ENCODE peak calls at places on chromosomes 11 and 22, in seven cellular contexts. U is testis, T is A549, V is left ventricle myocardium inferior, Q is cardiac muscle cell, C is GM23338, G is lung. F is an unnamed sample.

GRCh38 chr11:124581817-124582216 is 12.0 kb downstream of the OR8A1 start:
- DNase-seq in G (no peak), V (no peak), Q (peak; percentile 16), T (no peak), U (no peak), C (no peak), F (no peak)

GRCh38 chr22:46971776-46972150 is 209.3 kb downstream of the TBC1D22A start:
- DNase-seq in U (no peak), G (no peak), Q (no peak), V (no peak), C (no peak), T (no peak), F (no peak)

GRCh38 chr11:16013649-16014275 is 342.6 kb downstream of the SOX6 start:
- DNase-seq in U (no peak), T (no peak), V (no peak), G (no peak), Q (no peak), C (no peak), F (no peak)

GRCh38 chr11:120186799-120187591 is 23.8 kb upstream of the OAF start:
- DNase-seq in T (no peak), U (no peak), Q (peak; percentile 37), C (no peak), V (no peak), G (no peak), F (no peak)

GRCh38 chr11:71302534-71302909 is 50.1 kb upstream of the SHANK2 start:
- DNase-seq in V (no peak), C (no peak), T (no peak), Q (peak; percentile 11), U (no peak), G (no peak), F (no peak)

GRCh38 chr22:36977401-36977861 is 41.8 kb downstream of the TST start:
- DNase-seq in V (peak; percentile 48), T (peak; percentile 72), Q (peak; percentile 45), U (peak; percentile 81), G (peak; percentile 47), C (peak; percentile 94), F (peak; percentile 84)

GRCh38 chr11:95373241-95373640 is 142.2 kb upstream of the SESN3 start:
- DNase-seq in G (no peak), V (no peak), T (no peak), U (no peak), C (no peak), Q (no peak), F (no peak)

GRCh38 chr11:61834278-61835004 is 6.3 kb downstream of the FADS2 start:
- DNase-seq in C (peak; percentile 80), V (peak; percentile 51), G (no peak), Q (peak; percentile 92), T (no peak), U (peak; percentile 66), F (no peak)

GRCh38 chr11:16252373-16252772 is 104.0 kb downstream of the SOX6 start:
- DNase-seq in T (peak; percentile 4), C (peak; percentile 74), V (no peak), G (no peak), Q (peak; percentile 6), U (no peak), F (no peak)

GRCh38 chr11:124799384-124800225 is 601 bp downstream of the MSANTD2 start:
- DNase-seq in G (peak; percentile 39), Q (peak; percentile 19), U (peak; percentile 52), V (peak; percentile 22), C (peak; percentile 65), T (peak; percentile 13), F (peak; percentile 40)

DNA sequence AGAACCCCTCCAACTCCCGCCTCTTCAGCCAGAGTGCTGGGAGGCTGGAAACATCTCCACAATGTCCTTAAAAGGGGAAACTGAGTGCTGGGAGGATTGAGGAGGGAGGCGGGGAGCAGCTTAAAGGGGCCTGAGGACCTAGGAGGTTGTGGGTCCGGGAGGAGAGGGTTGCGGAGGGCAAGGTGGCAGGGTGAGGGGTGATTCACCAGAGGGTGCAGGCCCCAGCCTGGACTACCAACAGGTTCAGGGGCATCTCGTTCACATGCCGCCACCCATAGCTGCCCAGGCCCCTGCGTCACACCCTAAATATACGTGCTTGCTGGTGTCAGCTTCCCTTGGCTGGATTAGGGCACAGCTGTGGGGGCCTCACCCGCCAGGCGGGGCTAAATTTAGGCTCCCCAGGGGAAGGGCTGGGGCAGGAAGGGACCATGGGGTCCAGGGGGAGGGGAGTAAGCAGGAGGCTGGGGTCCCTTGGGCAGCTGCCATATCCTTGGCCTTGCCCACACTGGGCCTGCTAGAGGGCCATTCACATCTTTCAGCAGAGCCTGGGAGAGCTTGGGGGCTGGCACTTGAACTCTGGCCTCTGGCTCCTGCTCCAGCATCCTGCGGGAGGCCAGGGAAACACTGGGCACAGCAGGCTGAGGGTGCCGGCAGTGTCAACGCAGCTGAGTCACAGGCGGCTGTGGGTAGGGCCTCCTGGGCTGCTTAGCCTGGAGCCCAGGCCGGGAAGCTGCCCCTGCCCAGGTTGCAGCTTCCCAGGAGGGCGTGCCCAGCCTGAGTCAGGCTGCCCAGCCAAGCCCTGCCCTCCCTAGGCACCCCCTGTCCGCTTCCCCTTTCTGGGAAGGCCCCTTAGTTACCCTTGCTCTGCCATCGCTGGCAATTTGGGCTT is 1.3 kb downstream of the EHBP1L1 start:
- DNase-seq in V (peak; percentile 55), T (peak; percentile 81), U (no peak), G (no peak), Q (peak; percentile 51), C (no peak), F (no peak)
- H3K4me3 ChIP-seq in V (peak overlapping the region; percentile 86), T (peak overlapping the region; percentile 82), U (peak overlapping the region; percentile 71), G (peak overlapping the region; percentile 65), Q (no peak overlapping the region), C (no peak overlapping the region), F (no peak overlapping the region)

GRCh38 chr11:2097998-2098690 is 41.0 kb downstream of the IGF2 start:
- DNase-seq in U (no peak), C (no peak), G (no peak), T (no peak), V (no peak), Q (no peak), F (no peak)

GRCh38 chr11:2096001-2096918 is 42.9 kb downstream of the IGF2 start:
- DNase-seq in T (no peak), Q (peak; percentile 38), C (no peak), U (no peak), V (no peak), G (no peak), F (no peak)

GRCh38 chr11:2098691-2099522 is 40.3 kb downstream of the IGF2 start:
- DNase-seq in Q (no peak), U (no peak), T (no peak), C (no peak), G (no peak), V (no peak), F (no peak)

GRCh38 chr11:2096919-2097301 is 42.3 kb downstream of the IGF2 start:
- DNase-seq in V (no peak), U (peak; percentile 38), Q (no peak), T (no peak), G (no peak), C (peak; percentile 21), F (no peak)

DNA sequence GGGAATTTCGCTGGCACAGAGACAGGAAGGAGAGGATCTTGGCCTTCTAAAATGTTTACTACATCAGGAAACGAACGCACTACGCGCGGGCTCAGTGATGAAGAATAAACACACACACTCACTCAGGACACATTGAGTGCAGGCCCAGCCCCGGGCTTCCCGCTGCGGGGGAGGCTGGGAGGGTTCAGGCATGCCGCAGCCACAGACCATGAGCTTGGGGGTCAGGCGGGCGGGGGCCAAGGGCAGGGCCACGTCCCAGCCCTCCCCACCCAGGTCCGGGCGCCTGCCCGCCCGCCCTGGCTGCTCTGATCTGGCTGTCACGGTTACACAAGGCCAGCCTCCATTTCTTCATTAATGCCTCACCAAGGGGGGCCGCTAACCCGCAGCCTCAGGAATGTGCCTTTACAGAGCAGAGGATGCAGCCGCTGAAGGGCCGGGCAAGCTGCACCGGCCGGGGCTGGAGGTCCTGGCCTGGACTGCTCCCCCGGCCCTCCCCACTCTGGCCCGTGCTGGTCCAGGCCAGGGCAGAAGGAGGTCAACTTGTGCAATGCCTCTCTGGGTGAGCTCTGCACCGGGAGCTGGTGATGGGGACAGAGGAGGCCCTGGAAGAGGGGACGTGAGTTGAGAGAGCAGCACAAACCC is 41.7 kb downstream of the IGF2 start:
- DNase-seq in T (no peak), Q (peak; percentile 94), U (peak; percentile 81), V (peak; percentile 65), G (peak; percentile 44), C (peak; percentile 86), F (no peak)
- TF ChIP-seq CTCF in T (no peak), Q (no peak), U (no peak), V (no peak), G (no peak), C (no peak), F (no peak)

DNA sequence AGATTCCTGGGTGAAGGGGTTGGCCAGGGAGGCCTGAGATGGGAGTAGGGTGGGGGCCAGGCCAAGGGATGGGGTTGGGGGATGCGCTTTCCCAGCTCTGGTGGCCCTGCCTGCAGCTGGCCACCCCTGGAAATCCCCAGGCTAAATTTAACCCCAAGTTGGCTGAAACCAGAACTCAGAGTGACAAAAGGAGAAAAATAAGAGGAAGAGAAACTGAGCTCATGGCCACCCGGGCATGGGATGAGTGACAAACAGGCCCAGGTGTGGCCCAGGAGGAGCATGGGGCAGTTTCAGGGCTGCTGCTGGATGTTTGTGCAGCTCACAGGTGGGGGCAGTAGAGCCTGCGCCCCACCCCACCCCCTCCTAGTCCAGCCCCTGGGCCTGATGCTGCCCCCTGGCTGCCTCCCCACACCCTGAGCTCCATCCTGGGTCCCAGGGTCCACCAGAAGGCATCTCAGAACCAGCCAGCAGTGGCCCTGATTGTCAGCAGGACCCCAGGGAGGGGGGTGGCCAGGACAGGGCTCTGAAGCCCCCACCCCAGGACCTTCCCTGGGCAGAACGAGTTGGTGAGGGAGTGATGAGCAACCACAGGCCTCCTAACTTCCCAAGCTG is 48.0 kb downstream of the IGLL5 start:
- DNase-seq in G (no peak), U (no peak), C (peak; percentile 24), V (no peak), T (no peak), Q (no peak), F (no peak)
- H3K4me1 ChIP-seq in G (no peaks in the 10 kb centered on the region), U (no peaks in the 10 kb centered on the region), C (no peaks in the 10 kb centered on the region), V (no peaks in the 10 kb centered on the region), T (peaks cover 6% of the 10 kb centered on the region), Q (no peaks in the 10 kb centered on the region), F (no peaks in the 10 kb centered on the region)

GRCh38 chr22:19402642-19403191 is 28.8 kb downstream of the HIRA start:
- DNase-seq in G (no peak), Q (no peak), C (no peak), T (no peak), V (no peak), U (no peak), F (no peak)

GRCh38 chr22:19405133-19405532 is 26.4 kb downstream of the HIRA start:
- DNase-seq in U (no peak), V (no peak), G (no peak), C (no peak), T (no peak), Q (no peak), F (no peak)

GRCh38 chr22:19405652-19406051 is 25.9 kb downstream of the HIRA start:
- DNase-seq in U (no peak), G (no peak), C (no peak), V (no peak), T (no peak), Q (no peak), F (no peak)

GRCh38 chr22:19406281-19406811 is 25.2 kb downstream of the HIRA start:
- DNase-seq in C (no peak), T (no peak), G (no peak), Q (no peak), U (no peak), V (no peak), F (no peak)

DNA sequence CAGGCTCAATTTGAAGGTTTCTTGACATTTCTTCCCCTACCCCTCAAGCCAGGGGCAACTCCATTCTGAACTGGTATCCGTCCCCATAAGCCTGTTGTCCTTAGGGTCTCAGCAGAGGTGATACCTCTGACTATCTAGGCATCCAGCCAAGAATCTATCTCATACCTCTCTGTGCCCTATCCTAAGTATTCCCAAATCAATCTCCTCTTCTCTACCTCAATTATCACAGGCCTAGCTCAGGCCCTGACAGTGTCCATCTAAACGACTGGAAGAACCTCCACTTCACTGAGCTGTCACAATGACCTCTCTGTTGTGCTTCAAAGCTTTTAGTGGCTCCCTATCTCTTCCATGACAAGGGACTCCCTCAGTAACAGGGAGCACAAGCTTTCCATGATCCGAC is 26.9 kb downstream of the HIRA start:
- DNase-seq in Q (no peak), T (no peak), U (no peak), C (no peak), G (no peak), V (no peak), F (no peak)
- H3K4me3 ChIP-seq in Q (no peak overlapping the region), T (no peak overlapping the region), U (no peak overlapping the region), C (no peak overlapping the region), G (no peak overlapping the region), V (no peak overlapping the region), F (no peak overlapping the region)